ENCODE peak calls at places on chromosomes 4 and X, in five cellular contexts. C is AG10803, M is Calu3, O is foreskin fibroblast, Q is AG04450. T is an unnamed sample.
A peak's percentile ranks its signal among the peaks of the same experiment; 100 is the strongest.

GRCh38 chr4:73430188-73430587 is 5.8 kb upstream of the AFP start:
- DNase-seq in M (no peak), Q (no peak), O (no peak), C (no peak), T (no peak)

GRCh38 chr4:8185930-8186329 is 13.2 kb upstream of the SH3TC1 start:
- DNase-seq in M (no peak), Q (no peak), O (peak; percentile 47), C (peak; percentile 28), T (no peak)

GRCh38 chr4:186021461-186022167 is 47.3 kb upstream of the TLR3 start:
- DNase-seq in O (peak; percentile 38), Q (no peak), C (peak; percentile 34), M (peak; percentile 14), T (no peak)

GRCh38 chr4:96162631-96163030 is 322.7 kb downstream of the PDHA2 start:
- DNase-seq in M (no peak), C (no peak), Q (no peak), O (no peak), T (no peak)

GRCh38 chr4:80362578-80363181 is 27.1 kb downstream of the CFAP299 start:
- DNase-seq in Q (no peak), O (peak; percentile 56), M (peak; percentile 59), C (peak; percentile 45), T (no peak)

GRCh38 chr4:61522312-61522711 is 322.2 kb downstream of the ADGRL3 start:
- DNase-seq in C (no peak), M (no peak), O (no peak), Q (no peak), T (no peak)

GRCh38 chrX:46500054-46500453 is 45.2 kb downstream of the ZNF674 start:
- DNase-seq in C (no peak), O (no peak), Q (no peak), M (no peak), T (no peak)

GRCh38 chr4:95619525-95620443 is 71.0 kb upstream of the UNC5C start:
- DNase-seq in Q (no peak), M (no peak), C (no peak), O (no peak), T (no peak)

GRCh38 chr4:102867278-102868152 is 1.3 kb upstream of the CISD2 start:
- DNase-seq in Q (no peak), M (no peak), O (no peak), C (no peak), T (no peak)

DNA sequence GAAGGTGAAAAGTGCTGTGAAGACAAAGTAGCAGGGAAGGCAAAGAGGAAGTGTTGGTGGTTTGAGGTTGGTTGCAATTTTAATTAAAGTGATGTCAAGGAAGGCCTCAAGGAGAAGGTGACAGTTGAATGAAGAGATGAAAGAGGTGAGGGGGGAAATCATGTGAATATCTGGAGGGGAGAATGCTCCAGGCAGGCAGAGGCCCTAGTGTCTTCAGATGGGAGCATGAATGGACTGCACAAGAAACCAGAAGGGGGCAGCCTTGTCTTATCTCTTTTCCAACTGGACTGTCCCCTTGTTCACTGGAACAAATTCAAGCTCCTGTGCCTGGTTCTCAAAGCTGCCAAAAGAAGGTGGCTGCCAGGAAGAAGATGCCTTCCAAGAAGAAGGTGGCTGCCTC is 68.4 kb downstream of the MAOB start:
- DNase-seq in M (peak; percentile 40), C (no peak), Q (no peak), O (peak; percentile 20), T (no peak)
- TF ChIP-seq CTCF in M (peak; percentile 17), C (no peak), Q (no peak), O (no peak), T (no peak)

GRCh38 chr4:172207258-172207657 is 394.1 kb downstream of the GALNTL6 start:
- DNase-seq in O (no peak), C (no peak), M (no peak), Q (no peak), T (no peak)

DNA sequence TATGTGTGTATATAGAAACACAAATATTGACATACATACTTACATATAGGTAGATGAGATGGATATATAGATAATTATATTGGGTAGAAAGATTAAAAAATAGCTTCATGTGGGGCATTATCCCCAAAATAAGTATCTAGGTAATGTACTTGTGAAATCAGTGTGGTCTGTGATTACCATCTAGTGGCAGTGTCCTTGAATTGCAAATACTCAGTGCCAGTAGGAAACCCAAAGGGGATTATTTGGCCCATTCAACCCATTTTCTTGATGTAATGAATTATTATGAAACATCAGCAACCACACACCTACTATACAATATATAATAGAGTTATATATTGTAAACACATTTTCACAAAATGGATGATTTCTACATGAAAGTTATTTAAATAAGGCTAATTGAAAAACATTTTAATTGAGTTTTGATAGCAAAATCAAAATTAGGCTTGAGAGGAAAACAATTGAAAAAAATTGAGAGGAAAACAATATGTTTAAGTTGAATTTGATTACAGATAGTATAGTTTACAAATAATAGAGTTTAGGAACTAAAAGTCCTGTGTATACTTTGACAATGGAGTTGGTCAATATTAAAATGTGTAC is 389.4 kb downstream of the GALNTL6 start:
- DNase-seq in Q (peak; percentile 0), O (peak; percentile 56), M (peak; percentile 2), C (peak; percentile 50), T (no peak)
- TF ChIP-seq CTCF in Q (peak; percentile 70), O (peak; percentile 59), M (no peak), C (peak; percentile 90), T (no peak)

DNA sequence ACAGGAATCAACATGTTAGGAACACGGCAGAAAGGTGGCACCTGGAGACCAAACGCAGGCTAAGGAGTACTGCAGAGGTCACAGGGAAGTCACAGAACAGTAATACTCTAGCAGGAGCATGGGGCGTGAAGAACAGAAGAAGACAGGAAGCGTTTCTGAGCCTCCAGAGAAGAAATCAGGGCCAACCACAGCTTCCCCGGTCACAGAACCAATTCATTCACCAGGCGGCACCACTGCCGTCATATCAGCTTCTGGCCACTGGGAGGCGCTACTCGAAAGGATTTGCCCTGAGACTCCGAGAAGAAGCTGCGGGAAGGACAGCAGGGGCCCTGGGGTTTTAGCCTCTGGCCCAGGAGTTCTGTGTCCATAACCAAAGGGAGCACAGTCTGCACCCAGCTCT is 78.0 kb upstream of the DRD5 start:
- DNase-seq in O (peak; percentile 27), M (peak; percentile 65), Q (no peak), C (peak; percentile 5), T (peak; percentile 59)
- TF ChIP-seq CTCF in O (peak; percentile 35), M (peak; percentile 15), Q (no peak), C (peak; percentile 48), T (peak; percentile 56)

DNA sequence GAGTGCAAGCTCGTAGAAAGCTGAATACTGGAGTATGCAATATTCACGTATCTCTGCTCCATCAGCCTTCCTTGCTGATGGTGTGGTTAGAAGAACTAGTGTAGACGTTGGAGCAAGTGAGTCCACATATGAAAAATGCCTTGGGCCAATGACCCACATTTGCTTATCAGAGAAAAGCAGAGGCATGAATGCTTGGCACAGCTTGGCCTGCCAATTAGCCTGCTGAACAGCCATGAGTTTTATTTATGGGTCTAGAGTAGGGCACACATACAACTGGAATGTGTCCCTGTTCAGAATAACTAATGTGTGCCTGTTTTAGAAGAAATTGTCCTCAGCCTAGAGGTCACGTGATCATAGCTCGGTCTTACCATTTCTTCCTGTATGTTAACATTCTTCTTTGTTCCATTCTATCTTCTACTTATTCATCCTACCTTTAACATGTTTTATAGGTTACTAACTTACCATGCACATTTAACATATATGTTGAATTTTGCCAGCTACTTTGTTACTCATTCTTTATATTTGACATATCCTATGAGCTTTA is 432.7 kb upstream of the AADAT start:
- DNase-seq in Q (no peak), C (no peak), M (no peak), O (no peak), T (no peak)
- TF ChIP-seq CTCF in Q (no peak), C (no peak), M (no peak), O (no peak), T (no peak)

GRCh38 chr4:129167640-129168260 is 71.8 kb downstream of the C4orf33 start:
- DNase-seq in M (no peak), Q (no peak), O (no peak), C (no peak), T (no peak)
- TF ChIP-seq CTCF in M (no peak), Q (peak; percentile 41), O (no peak), C (no peak), T (no peak)

GRCh38 chrX:98448524-98448923 is 1564.8 kb downstream of the RPA4 start:
- DNase-seq in M (no peak), O (no peak), Q (no peak), C (no peak), T (no peak)

DNA sequence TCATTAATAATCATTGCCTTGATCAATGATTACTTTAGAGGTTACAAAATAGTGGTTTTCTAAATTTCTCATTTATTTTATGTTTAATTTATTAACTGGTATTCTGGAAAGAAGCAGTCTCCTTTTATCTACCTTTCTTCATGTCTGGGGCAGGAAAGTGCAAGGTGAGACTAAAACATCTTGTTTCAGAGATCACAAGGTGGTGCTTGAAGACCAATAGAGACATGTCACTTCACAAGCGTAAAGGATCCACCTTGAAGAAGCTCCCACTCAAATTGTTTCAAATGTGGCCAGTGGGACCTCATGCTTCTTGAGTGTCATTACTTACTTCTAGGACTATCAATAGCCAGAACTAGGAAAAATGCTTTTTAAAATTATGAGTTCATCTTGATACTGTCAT is 1568.7 kb downstream of the RPA4 start:
- DNase-seq in M (no peak), O (no peak), Q (no peak), C (no peak), T (no peak)
- TF ChIP-seq CTCF in M (no peak), O (no peak), Q (no peak), C (no peak), T (no peak)

GRCh38 chr4:76055005-76055404 is 19.1 kb upstream of the CXCL11 start:
- DNase-seq in Q (no peak), C (no peak), O (no peak), M (no peak), T (no peak)
- TF ChIP-seq CTCF in Q (no peak), C (no peak), O (no peak), M (no peak), T (no peak)

GRCh38 chr4:126582737-126583136 is 1050.0 kb upstream of the INTU start:
- DNase-seq in Q (no peak), C (no peak), O (peak; percentile 4), M (no peak), T (no peak)
- TF ChIP-seq CTCF in Q (peak; percentile 32), C (peak; percentile 32), O (peak; percentile 54), M (no peak), T (no peak)

T was measured in natural killer cell.